ENCODE peak calls at places on chromosomes 6 and 20, in seven cellular contexts. One of them, this sample, is unnamed.

GRCh38 chr6:52389626-52390360 is 27.8 kb downstream of the PAQR8 start:
- DNase-seq in GM04504: no peak
- DNase-seq in fibroblast of mammary gland: peak; percentile 42
- DNase-seq in nucleus accumbens: no peak
- DNase-seq in central memory CD4-positive, alpha-beta T cell: peak; percentile 60
- DNase-seq in activated T-cell treated with anti-CD3 and anti-CD28 coated beads for 1 hour: peak; percentile 33
- DNase-seq in fibroblast of the aortic adventitia: peak; percentile 52
- DNase-seq in this sample: peak; percentile 73

GRCh38 chr20:24991897-24992419 is 593 bp downstream of the APMAP start:
- DNase-seq in GM04504: no peak
- DNase-seq in fibroblast of mammary gland: no peak
- DNase-seq in nucleus accumbens: no peak
- DNase-seq in central memory CD4-positive, alpha-beta T cell: no peak
- DNase-seq in activated T-cell treated with anti-CD3 and anti-CD28 coated beads for 1 hour: peak; percentile 7
- DNase-seq in fibroblast of the aortic adventitia: peak; percentile 14
- DNase-seq in this sample: peak; percentile 49

GRCh38 chr6:106254636-106255035 is 70.9 kb downstream of the ATG5 start:
- DNase-seq in GM04504: no peak
- DNase-seq in fibroblast of mammary gland: peak; percentile 81
- DNase-seq in nucleus accumbens: no peak
- DNase-seq in central memory CD4-positive, alpha-beta T cell: no peak
- DNase-seq in activated T-cell treated with anti-CD3 and anti-CD28 coated beads for 1 hour: no peak
- DNase-seq in fibroblast of the aortic adventitia: peak; percentile 62
- DNase-seq in this sample: peak; percentile 75

GRCh38 chr6:138491020-138491419 is 8.3 kb downstream of the NHSL1 start:
- DNase-seq in GM04504: no peak
- DNase-seq in fibroblast of mammary gland: no peak
- DNase-seq in nucleus accumbens: no peak
- DNase-seq in central memory CD4-positive, alpha-beta T cell: no peak
- DNase-seq in activated T-cell treated with anti-CD3 and anti-CD28 coated beads for 1 hour: no peak
- DNase-seq in fibroblast of the aortic adventitia: no peak
- DNase-seq in this sample: no peak

GRCh38 chr20:24685736-24686135 is 216.3 kb downstream of the SYNDIG1 start:
- DNase-seq in GM04504: no peak
- DNase-seq in fibroblast of mammary gland: no peak
- DNase-seq in nucleus accumbens: no peak
- DNase-seq in central memory CD4-positive, alpha-beta T cell: no peak
- DNase-seq in activated T-cell treated with anti-CD3 and anti-CD28 coated beads for 1 hour: no peak
- DNase-seq in fibroblast of the aortic adventitia: no peak
- DNase-seq in this sample: no peak

GRCh38 chr6:1144842-1145755 is 166.8 kb upstream of the FOXQ1 start:
- DNase-seq in GM04504: peak; percentile 71
- DNase-seq in fibroblast of mammary gland: peak; percentile 64
- DNase-seq in nucleus accumbens: no peak
- DNase-seq in central memory CD4-positive, alpha-beta T cell: no peak
- DNase-seq in activated T-cell treated with anti-CD3 and anti-CD28 coated beads for 1 hour: no peak
- DNase-seq in fibroblast of the aortic adventitia: peak; percentile 72
- DNase-seq in this sample: peak; percentile 39

GRCh38 chr6:14811760-14812428 is 434.0 kb upstream of the JARID2 start:
- DNase-seq in GM04504: no peak
- DNase-seq in fibroblast of mammary gland: peak; percentile 81
- DNase-seq in nucleus accumbens: no peak
- DNase-seq in central memory CD4-positive, alpha-beta T cell: no peak
- DNase-seq in activated T-cell treated with anti-CD3 and anti-CD28 coated beads for 1 hour: no peak
- DNase-seq in fibroblast of the aortic adventitia: peak; percentile 92
- DNase-seq in this sample: peak; percentile 63

GRCh38 chr6:163333686-163334085 is 80.8 kb upstream of the QKI start:
- DNase-seq in GM04504: no peak
- DNase-seq in fibroblast of mammary gland: no peak
- DNase-seq in nucleus accumbens: no peak
- DNase-seq in central memory CD4-positive, alpha-beta T cell: no peak
- DNase-seq in activated T-cell treated with anti-CD3 and anti-CD28 coated beads for 1 hour: no peak
- DNase-seq in fibroblast of the aortic adventitia: no peak
- DNase-seq in this sample: no peak

GRCh38 chr6:124684621-124685020 is 277.6 kb upstream of the RNF217 start:
- DNase-seq in GM04504: no peak
- DNase-seq in fibroblast of mammary gland: peak; percentile 28
- DNase-seq in nucleus accumbens: no peak
- DNase-seq in central memory CD4-positive, alpha-beta T cell: no peak
- DNase-seq in activated T-cell treated with anti-CD3 and anti-CD28 coated beads for 1 hour: no peak
- DNase-seq in fibroblast of the aortic adventitia: no peak
- DNase-seq in this sample: no peak

GRCh38 chr6:153616506-153616905 is 422.5 kb upstream of the OPRM1 start:
- DNase-seq in GM04504: no peak
- DNase-seq in fibroblast of mammary gland: no peak
- DNase-seq in nucleus accumbens: no peak
- DNase-seq in central memory CD4-positive, alpha-beta T cell: no peak
- DNase-seq in activated T-cell treated with anti-CD3 and anti-CD28 coated beads for 1 hour: no peak
- DNase-seq in fibroblast of the aortic adventitia: no peak
- DNase-seq in this sample: no peak

GRCh38 chr6:168029459-168030217 is 32.2 kb downstream of the KIF25 start:
- DNase-seq in GM04504: no peak
- DNase-seq in fibroblast of mammary gland: no peak
- DNase-seq in nucleus accumbens: peak; percentile 49
- DNase-seq in central memory CD4-positive, alpha-beta T cell: no peak
- DNase-seq in activated T-cell treated with anti-CD3 and anti-CD28 coated beads for 1 hour: no peak
- DNase-seq in fibroblast of the aortic adventitia: no peak
- DNase-seq in this sample: no peak

GRCh38 chr20:3454821-3455220 is 16.0 kb upstream of the ATRN start:
- DNase-seq in GM04504: no peak
- DNase-seq in fibroblast of mammary gland: no peak
- DNase-seq in nucleus accumbens: no peak
- DNase-seq in central memory CD4-positive, alpha-beta T cell: no peak
- DNase-seq in activated T-cell treated with anti-CD3 and anti-CD28 coated beads for 1 hour: no peak
- DNase-seq in fibroblast of the aortic adventitia: no peak
- DNase-seq in this sample: no peak

GRCh38 chr20:11807070-11807741 is 110.5 kb upstream of the BTBD3 start:
- DNase-seq in GM04504: peak; percentile 82
- DNase-seq in fibroblast of mammary gland: peak; percentile 84
- DNase-seq in nucleus accumbens: no peak
- DNase-seq in central memory CD4-positive, alpha-beta T cell: no peak
- DNase-seq in activated T-cell treated with anti-CD3 and anti-CD28 coated beads for 1 hour: no peak
- DNase-seq in fibroblast of the aortic adventitia: peak; percentile 94
- DNase-seq in this sample: peak; percentile 86

GRCh38 chr20:64049060-64049886 is at the start of gene SOX18:
- DNase-seq in GM04504: no peak
- DNase-seq in fibroblast of mammary gland: peak; percentile 19
- DNase-seq in nucleus accumbens: peak; percentile 13
- DNase-seq in central memory CD4-positive, alpha-beta T cell: no peak
- DNase-seq in activated T-cell treated with anti-CD3 and anti-CD28 coated beads for 1 hour: no peak
- DNase-seq in fibroblast of the aortic adventitia: peak; percentile 18
- DNase-seq in this sample: peak; percentile 64

GRCh38 chr6:52293067-52293466 is 8.5 kb upstream of the MCM3 start:
- DNase-seq in GM04504: no peak
- DNase-seq in fibroblast of mammary gland: no peak
- DNase-seq in nucleus accumbens: no peak
- DNase-seq in central memory CD4-positive, alpha-beta T cell: no peak
- DNase-seq in activated T-cell treated with anti-CD3 and anti-CD28 coated beads for 1 hour: no peak
- DNase-seq in fibroblast of the aortic adventitia: no peak
- DNase-seq in this sample: no peak

GRCh38 chr20:16245879-16246278 is 327.4 kb downstream of the KIF16B start:
- DNase-seq in GM04504: no peak
- DNase-seq in fibroblast of mammary gland: no peak
- DNase-seq in nucleus accumbens: no peak
- DNase-seq in central memory CD4-positive, alpha-beta T cell: no peak
- DNase-seq in activated T-cell treated with anti-CD3 and anti-CD28 coated beads for 1 hour: no peak
- DNase-seq in fibroblast of the aortic adventitia: no peak
- DNase-seq in this sample: no peak

GRCh38 chr20:25271486-25272222 is 23.8 kb downstream of the PYGB start:
- DNase-seq in GM04504: no peak
- DNase-seq in fibroblast of mammary gland: no peak
- DNase-seq in nucleus accumbens: no peak
- DNase-seq in central memory CD4-positive, alpha-beta T cell: no peak
- DNase-seq in activated T-cell treated with anti-CD3 and anti-CD28 coated beads for 1 hour: no peak
- DNase-seq in fibroblast of the aortic adventitia: no peak
- DNase-seq in this sample: no peak

GRCh38 chr6:2783188-2783957 is 18.2 kb downstream of the WRNIP1 start:
- DNase-seq in GM04504: no peak
- DNase-seq in fibroblast of mammary gland: no peak
- DNase-seq in nucleus accumbens: no peak
- DNase-seq in central memory CD4-positive, alpha-beta T cell: no peak
- DNase-seq in activated T-cell treated with anti-CD3 and anti-CD28 coated beads for 1 hour: no peak
- DNase-seq in fibroblast of the aortic adventitia: peak; percentile 24
- DNase-seq in this sample: no peak

GRCh38 chr6:111993342-111993741 is 60.6 kb upstream of the CCN6 start:
- DNase-seq in GM04504: no peak
- DNase-seq in fibroblast of mammary gland: no peak
- DNase-seq in nucleus accumbens: no peak
- DNase-seq in central memory CD4-positive, alpha-beta T cell: no peak
- DNase-seq in activated T-cell treated with anti-CD3 and anti-CD28 coated beads for 1 hour: no peak
- DNase-seq in fibroblast of the aortic adventitia: no peak
- DNase-seq in this sample: no peak

GRCh38 chr6:53725791-53726575 is 60.4 kb upstream of the KLHL31 start:
- DNase-seq in GM04504: peak; percentile 35
- DNase-seq in fibroblast of mammary gland: peak; percentile 64
- DNase-seq in nucleus accumbens: peak; percentile 61
- DNase-seq in central memory CD4-positive, alpha-beta T cell: peak; percentile 54
- DNase-seq in activated T-cell treated with anti-CD3 and anti-CD28 coated beads for 1 hour: peak; percentile 77
- DNase-seq in fibroblast of the aortic adventitia: peak; percentile 72
- DNase-seq in this sample: peak; percentile 76

GRCh38 chr6:159056003-159056402 is 11.2 kb upstream of the TAGAP start:
- DNase-seq in GM04504: no peak
- DNase-seq in fibroblast of mammary gland: no peak
- DNase-seq in nucleus accumbens: no peak
- DNase-seq in central memory CD4-positive, alpha-beta T cell: no peak
- DNase-seq in activated T-cell treated with anti-CD3 and anti-CD28 coated beads for 1 hour: no peak
- DNase-seq in fibroblast of the aortic adventitia: no peak
- DNase-seq in this sample: no peak

GRCh38 chr20:4220756-4221155 is 205.4 kb upstream of the RNF24 start:
- DNase-seq in GM04504: no peak
- DNase-seq in fibroblast of mammary gland: no peak
- DNase-seq in nucleus accumbens: no peak
- DNase-seq in central memory CD4-positive, alpha-beta T cell: no peak
- DNase-seq in activated T-cell treated with anti-CD3 and anti-CD28 coated beads for 1 hour: no peak
- DNase-seq in fibroblast of the aortic adventitia: no peak
- DNase-seq in this sample: no peak

GRCh38 chr6:95866732-95867131 is 149.0 kb upstream of the FUT9 start:
- DNase-seq in GM04504: no peak
- DNase-seq in fibroblast of mammary gland: peak; percentile 1
- DNase-seq in nucleus accumbens: no peak
- DNase-seq in central memory CD4-positive, alpha-beta T cell: no peak
- DNase-seq in activated T-cell treated with anti-CD3 and anti-CD28 coated beads for 1 hour: no peak
- DNase-seq in fibroblast of the aortic adventitia: no peak
- DNase-seq in this sample: no peak

GRCh38 chr6:135236732-135237131 is 55.6 kb downstream of the MYB start:
- DNase-seq in GM04504: no peak
- DNase-seq in fibroblast of mammary gland: no peak
- DNase-seq in nucleus accumbens: no peak
- DNase-seq in central memory CD4-positive, alpha-beta T cell: no peak
- DNase-seq in activated T-cell treated with anti-CD3 and anti-CD28 coated beads for 1 hour: no peak
- DNase-seq in fibroblast of the aortic adventitia: no peak
- DNase-seq in this sample: no peak

GRCh38 chr6:132715204-132715603 is 1.3 kb upstream of the VNN1 start:
- DNase-seq in GM04504: no peak
- DNase-seq in fibroblast of mammary gland: peak; percentile 71
- DNase-seq in nucleus accumbens: peak; percentile 4
- DNase-seq in central memory CD4-positive, alpha-beta T cell: no peak
- DNase-seq in activated T-cell treated with anti-CD3 and anti-CD28 coated beads for 1 hour: no peak
- DNase-seq in fibroblast of the aortic adventitia: peak; percentile 52
- DNase-seq in this sample: peak; percentile 86

GRCh38 chr6:78910611-78911134 is 43.3 kb downstream of the IRAK1BP1 start:
- DNase-seq in GM04504: no peak
- DNase-seq in fibroblast of mammary gland: peak; percentile 16
- DNase-seq in nucleus accumbens: peak; percentile 28
- DNase-seq in central memory CD4-positive, alpha-beta T cell: no peak
- DNase-seq in activated T-cell treated with anti-CD3 and anti-CD28 coated beads for 1 hour: no peak
- DNase-seq in fibroblast of the aortic adventitia: peak; percentile 8
- DNase-seq in this sample: no peak

GRCh38 chr20:64035066-64035932 is 683 bp upstream of the C20orf204 start:
- DNase-seq in GM04504: no peak
- DNase-seq in fibroblast of mammary gland: no peak
- DNase-seq in nucleus accumbens: no peak
- DNase-seq in central memory CD4-positive, alpha-beta T cell: peak; percentile 30
- DNase-seq in activated T-cell treated with anti-CD3 and anti-CD28 coated beads for 1 hour: no peak
- DNase-seq in fibroblast of the aortic adventitia: no peak
- DNase-seq in this sample: no peak

GRCh38 chr20:35329435-35330139 is 37.4 kb upstream of the FAM83C start:
- DNase-seq in GM04504: no peak
- DNase-seq in fibroblast of mammary gland: peak; percentile 74
- DNase-seq in nucleus accumbens: peak; percentile 5
- DNase-seq in central memory CD4-positive, alpha-beta T cell: no peak
- DNase-seq in activated T-cell treated with anti-CD3 and anti-CD28 coated beads for 1 hour: peak; percentile 11
- DNase-seq in fibroblast of the aortic adventitia: no peak
- DNase-seq in this sample: peak; percentile 84

GRCh38 chr6:161918608-161919205 is 644.8 kb upstream of the AGPAT4 start:
- DNase-seq in GM04504: no peak
- DNase-seq in fibroblast of mammary gland: no peak
- DNase-seq in nucleus accumbens: no peak
- DNase-seq in central memory CD4-positive, alpha-beta T cell: no peak
- DNase-seq in activated T-cell treated with anti-CD3 and anti-CD28 coated beads for 1 hour: no peak
- DNase-seq in fibroblast of the aortic adventitia: no peak
- DNase-seq in this sample: no peak

GRCh38 chr6:45990162-45990561 is 25.5 kb downstream of the CLIC5 start:
- DNase-seq in GM04504: no peak
- DNase-seq in fibroblast of mammary gland: no peak
- DNase-seq in nucleus accumbens: no peak
- DNase-seq in central memory CD4-positive, alpha-beta T cell: no peak
- DNase-seq in activated T-cell treated with anti-CD3 and anti-CD28 coated beads for 1 hour: no peak
- DNase-seq in fibroblast of the aortic adventitia: no peak
- DNase-seq in this sample: no peak

GRCh38 chr20:20797521-20798310 is 85.3 kb upstream of the RALGAPA2 start:
- DNase-seq in GM04504: no peak
- DNase-seq in fibroblast of mammary gland: no peak
- DNase-seq in nucleus accumbens: no peak
- DNase-seq in central memory CD4-positive, alpha-beta T cell: no peak
- DNase-seq in activated T-cell treated with anti-CD3 and anti-CD28 coated beads for 1 hour: no peak
- DNase-seq in fibroblast of the aortic adventitia: no peak
- DNase-seq in this sample: no peak

GRCh38 chr20:63656451-63656850 is 1.7 kb upstream of the RTEL1 start:
- DNase-seq in GM04504: no peak
- DNase-seq in fibroblast of mammary gland: no peak
- DNase-seq in nucleus accumbens: no peak
- DNase-seq in central memory CD4-positive, alpha-beta T cell: no peak
- DNase-seq in activated T-cell treated with anti-CD3 and anti-CD28 coated beads for 1 hour: no peak
- DNase-seq in fibroblast of the aortic adventitia: no peak
- DNase-seq in this sample: peak; percentile 42

GRCh38 chr6:131001113-131001776 is 61.8 kb downstream of the EPB41L2 start:
- DNase-seq in GM04504: no peak
- DNase-seq in fibroblast of mammary gland: no peak
- DNase-seq in nucleus accumbens: no peak
- DNase-seq in central memory CD4-positive, alpha-beta T cell: no peak
- DNase-seq in activated T-cell treated with anti-CD3 and anti-CD28 coated beads for 1 hour: no peak
- DNase-seq in fibroblast of the aortic adventitia: no peak
- DNase-seq in this sample: no peak